ENCODE peak calls at places on chromosomes 2 and 18, in four cellular contexts. I is cardiac muscle cell, J is hepatocyte, C is psoas muscle. R is an unnamed sample.
A peak's percentile ranks its signal among the peaks of the same experiment; 100 is the strongest.

GRCh38 chr18:9876867-9877654 is 8.7 kb upstream of the TXNDC2 start:
- DNase-seq in C (no peak), I (peak; percentile 22), J (peak; percentile 88), R (no peak)

GRCh38 chr2:187469538-187469937 is 21.5 kb upstream of the CALCRL start:
- DNase-seq in C (no peak), J (no peak), I (no peak), R (no peak)

GRCh38 chr2:205197468-205198129 is 484.7 kb upstream of the NRP2 start:
- DNase-seq in J (no peak), C (no peak), I (no peak), R (no peak)

GRCh38 chr18:31741096-31741735 is 19.5 kb downstream of the SLC25A52 start:
- DNase-seq in I (peak; percentile 33), J (peak; percentile 54), C (no peak), R (no peak)

GRCh38 chr18:61892683-61893303 is at the start of gene RNF152:
- DNase-seq in C (peak; percentile 55), I (peak; percentile 64), J (peak; percentile 61), R (peak; percentile 36)

GRCh38 chr2:12948963-12949353 is 232.2 kb downstream of the TRIB2 start:
- DNase-seq in I (no peak), C (no peak), J (no peak), R (no peak)

GRCh38 chr2:135532581-135532980 is 1.3 kb downstream of the R3HDM1 start:
- DNase-seq in J (no peak), I (no peak), C (no peak), R (no peak)

GRCh38 chr2:2565671-2566070 is 234.6 kb upstream of the MYT1L start:
- DNase-seq in I (no peak), C (no peak), J (no peak), R (no peak)

GRCh38 chr2:149094217-149095015 is 55.9 kb downstream of the LYPD6B start:
- DNase-seq in C (no peak), J (no peak), I (no peak), R (no peak)

GRCh38 chr2:226965376-226965775 is 129.5 kb downstream of the RHBDD1 start:
- DNase-seq in I (no peak), J (no peak), C (no peak), R (no peak)

GRCh38 chr2:190443778-190444481 is 35.8 kb downstream of the MFSD6 start:
- DNase-seq in J (peak; percentile 30), C (no peak), I (no peak), R (no peak)

GRCh38 chr2:200905618-200906296 is 16.6 kb downstream of the NIF3L1 start:
- DNase-seq in I (peak; percentile 67), C (peak; percentile 77), J (peak; percentile 81), R (peak; percentile 69)

GRCh38 chr18:9410515-9410914 is 64.8 kb upstream of the RALBP1 start:
- DNase-seq in J (no peak), C (no peak), I (no peak), R (no peak)

GRCh38 chr2:102235491-102235890 is 48.7 kb downstream of the IL1RL2 start:
- DNase-seq in J (peak; percentile 46), I (peak; percentile 71), C (no peak), R (no peak)

GRCh38 chr18:73750052-73750451 is 397.6 kb downstream of the FBXO15 start:
- DNase-seq in I (no peak), C (no peak), J (no peak), R (no peak)

GRCh38 chr2:239873656-239874635 is 151.2 kb downstream of the NDUFA10 start:
- DNase-seq in C (no peak), I (no peak), J (no peak), R (no peak)

GRCh38 chr2:204432196-204432595 is 113.1 kb upstream of the PARD3B start:
- DNase-seq in J (no peak), I (no peak), C (no peak), R (no peak)

GRCh38 chr2:4725618-4726017 is 966.6 kb upstream of the SOX11 start:
- DNase-seq in J (no peak), I (no peak), C (no peak), R (no peak)

GRCh38 chr2:31434911-31435310 is 20.4 kb upstream of the XDH start:
- DNase-seq in J (no peak), C (no peak), I (no peak), R (no peak)

GRCh38 chr2:204452464-204453023 is 92.7 kb upstream of the PARD3B start:
- DNase-seq in J (peak; percentile 77), I (peak; percentile 32), C (no peak), R (no peak)

GRCh38 chr18:77068321-77068841 is 64.2 kb downstream of the MBP start:
- DNase-seq in I (no peak), C (no peak), J (no peak), R (no peak)

GRCh38 chr2:121866789-121867188 is 111.3 kb downstream of the TSN start:
- DNase-seq in J (no peak), C (no peak), I (no peak), R (no peak)

GRCh38 chr2:183010112-183010511 is 28.1 kb downstream of the NCKAP1 start:
- DNase-seq in C (peak; percentile 55), I (peak; percentile 83), J (peak; percentile 10), R (peak; percentile 29)

GRCh38 chr18:55401275-55401620 is 186.7 kb downstream of the TCF4 start:
- DNase-seq in I (no peak), J (no peak), C (no peak), R (no peak)

GRCh38 chr18:55400590-55401274 is 187.3 kb downstream of the TCF4 start:
- DNase-seq in I (no peak), J (no peak), C (no peak), R (no peak)

GRCh38 chr18:55396267-55396905 is 191.6 kb downstream of the TCF4 start:
- DNase-seq in J (no peak), I (no peak), C (no peak), R (no peak)

GRCh38 chr18:55396979-55397378 is 191.0 kb downstream of the TCF4 start:
- DNase-seq in C (no peak), I (no peak), J (no peak), R (no peak)

GRCh38 chr18:55398858-55399257 is 189.1 kb downstream of the TCF4 start:
- DNase-seq in J (no peak), I (no peak), C (no peak), R (no peak)
- H3K4me3 ChIP-seq in J (no peak overlapping the region), I (no peak overlapping the region), C (peak overlapping the region; percentile 38), R (peak overlapping the region; percentile 55)

GRCh38 chr2:198471291-198471690 is 666.9 kb downstream of the PLCL1 start:
- DNase-seq in J (no peak), C (no peak), I (peak; percentile 8), R (no peak)
- TF ChIP-seq CTCF in J (no peak), C (no peak), I (no peak), R (no peak)

GRCh38 chr2:45713126-45713525 is 61.7 kb downstream of the PRKCE start:
- DNase-seq in J (no peak), I (no peak), C (no peak), R (no peak)
- H3K4me3 ChIP-seq in J (no peak overlapping the region), I (no peak overlapping the region), C (no peak overlapping the region), R (no peak overlapping the region)

GRCh38 chr18:12975488-12975887 is 15.7 kb upstream of the CEP192 start:
- DNase-seq in J (no peak), C (no peak), I (no peak), R (no peak)

GRCh38 chr18:12968619-12969018 is 20.8 kb downstream of the SEH1L start:
- DNase-seq in J (no peak), I (no peak), C (no peak), R (no peak)

GRCh38 chr18:12976305-12976704 is 14.9 kb upstream of the CEP192 start:
- DNase-seq in C (no peak), I (no peak), J (no peak), R (no peak)

GRCh38 chr18:12968115-12968514 is 20.3 kb downstream of the SEH1L start:
- DNase-seq in J (no peak), I (no peak), C (no peak), R (no peak)

GRCh38 chr18:12973562-12974213 is 17.5 kb upstream of the CEP192 start:
- DNase-seq in C (no peak), I (no peak), J (no peak), R (no peak)
- TF ChIP-seq CTCF in C (no peak), I (no peak), J (no peak), R (no peak)

DNA sequence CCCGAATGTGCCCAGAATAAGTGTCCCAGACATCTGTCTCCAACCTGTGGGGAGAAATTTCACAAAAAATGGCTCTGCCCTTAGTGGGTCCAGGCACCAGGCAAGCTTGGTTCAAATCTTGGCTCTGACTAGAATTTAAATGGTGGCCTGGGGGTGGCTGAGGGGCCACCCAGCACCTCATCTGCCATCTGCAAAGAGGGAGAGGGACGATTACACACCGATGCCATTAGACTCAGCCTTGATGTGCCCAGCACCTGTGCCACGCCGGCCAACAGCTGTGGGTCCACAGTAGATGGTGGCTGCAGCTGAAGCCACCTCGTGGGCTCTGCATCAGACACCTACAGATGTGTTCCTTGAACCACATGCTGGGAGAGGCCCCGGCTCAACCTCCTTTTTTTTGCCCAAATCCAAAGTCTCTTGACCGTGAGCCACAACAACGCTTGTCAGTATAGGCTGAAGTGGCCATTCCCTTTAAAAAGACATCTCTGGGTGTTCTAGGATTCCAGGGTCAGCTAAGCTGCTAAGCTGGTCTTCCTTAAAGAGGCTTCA is 222.0 kb upstream of the RAB6C start:
- DNase-seq in C (no peak), J (no peak), I (no peak), R (no peak)
- H3K4me3 ChIP-seq in C (no peak overlapping the region), J (no peak overlapping the region), I (no peak overlapping the region), R (no peak overlapping the region)

DNA sequence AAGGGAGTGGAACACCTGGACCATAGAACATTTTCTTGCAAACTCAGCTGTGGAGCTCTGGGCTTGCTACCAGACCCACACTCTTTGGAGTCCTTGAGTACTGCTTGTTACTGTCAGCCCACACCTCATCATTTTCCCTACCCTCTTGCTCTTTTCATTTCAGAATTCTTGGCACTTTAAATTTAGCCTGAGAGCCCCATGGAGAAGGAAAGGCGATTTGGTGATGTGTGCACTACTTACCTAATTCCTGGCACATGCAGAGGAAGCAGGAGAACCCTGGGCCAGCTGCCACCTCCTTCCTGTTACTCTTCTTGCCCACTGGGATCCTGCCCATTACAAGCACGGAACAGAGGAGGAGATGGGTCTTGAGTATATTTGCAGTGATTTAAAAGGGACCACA is 31.8 kb downstream of the TMEM178A start:
- DNase-seq in I (peak; percentile 42), J (no peak), C (no peak), R (peak; percentile 26)
- TF ChIP-seq CTCF in I (no peak), J (no peak), C (no peak), R (no peak)

GRCh38 chr18:21309248-21309647 is 67.2 kb downstream of the GREB1L start:
- DNase-seq in I (no peak), C (no peak), J (no peak), R (no peak)
- H3K4me3 ChIP-seq in I (no peak overlapping the region), C (no peak overlapping the region), J (no peak overlapping the region), R (no peak overlapping the region)